ENCODE peak calls at places on chromosomes 5 and 9, in four cellular contexts. L is HepG2, X is K562, U is GM12878. M is an unnamed sample.

GRCh38 chr9:95096381-95096780 is 221.1 kb downstream of the FANCC start:
- DNase-seq in X (peak; percentile 52), L (no peak), U (no peak), M (no peak)

GRCh38 chr9:129174724-129175514 is 3.1 kb downstream of the IER5L start:
- DNase-seq in X (peak; percentile 81), L (peak; percentile 57), U (no peak), M (peak; percentile 70)

GRCh38 chr9:86713456-86713855 is 233.8 kb downstream of the GAS1 start:
- DNase-seq in U (no peak), L (no peak), X (no peak), M (no peak)

GRCh38 chr5:66661149-66661548 is 65.0 kb downstream of the MAST4 start:
- DNase-seq in U (no peak), X (no peak), L (no peak), M (no peak)

GRCh38 chr9:129703667-129704355 is 38.4 kb downstream of the PRRX2 start:
- DNase-seq in U (no peak), X (no peak), L (no peak), M (no peak)

GRCh38 chr5:153515269-153515668 is 24.8 kb downstream of the GRIA1 start:
- DNase-seq in X (no peak), U (no peak), L (no peak), M (no peak)

GRCh38 chr9:127698985-127699670 is 7.7 kb upstream of the CFAP157 start:
- DNase-seq in X (peak; percentile 100), L (no peak), U (peak; percentile 73), M (peak; percentile 48)

GRCh38 chr5:1884638-1885475 is 2.1 kb upstream of the IRX4 start:
- DNase-seq in U (no peak), L (no peak), X (no peak), M (no peak)

GRCh38 chr5:40405230-40405629 is 274.5 kb upstream of the PTGER4 start:
- DNase-seq in U (no peak), L (no peak), X (no peak), M (no peak)

GRCh38 chr9:117929873-117930272 is 225.7 kb downstream of the TLR4 start:
- DNase-seq in X (no peak), U (no peak), L (no peak), M (no peak)

GRCh38 chr5:34770486-34770885 is 68.5 kb upstream of the TTC23L start:
- DNase-seq in L (no peak), X (no peak), U (no peak), M (no peak)

GRCh38 chr9:79812507-79813261 is 240.9 kb downstream of the TLE4 start:
- DNase-seq in L (no peak), X (no peak), U (peak; percentile 55), M (no peak)

GRCh38 chr5:17180957-17181723 is 36.3 kb upstream of the BASP1 start:
- DNase-seq in X (no peak), L (peak; percentile 13), U (no peak), M (no peak)

GRCh38 chr9:84322830-84323229 is 17.7 kb downstream of the SLC28A3 start:
- DNase-seq in L (no peak), X (no peak), U (no peak), M (no peak)

GRCh38 chr5:73911761-73912393 is 285.9 kb downstream of the ARHGEF28 start:
- DNase-seq in X (no peak), L (no peak), U (no peak), M (no peak)
- TF ChIP-seq TARDBP in X (no peak), L (no peak), U (no peak), M (no peak)

GRCh38 chr5:14397717-14398116 is 183.9 kb upstream of the OTULINL start:
- DNase-seq in U (no peak), L (no peak), X (no peak), M (no peak)

GRCh38 chr5:14395411-14395810 is 186.2 kb upstream of the OTULINL start:
- DNase-seq in X (no peak), U (no peak), L (no peak), M (no peak)

GRCh38 chr5:14399054-14399657 is 182.4 kb upstream of the OTULINL start:
- DNase-seq in U (no peak), X (peak; percentile 38), L (peak; percentile 28), M (peak; percentile 35)

GRCh38 chr5:14394365-14394764 is 187.2 kb upstream of the OTULINL start:
- DNase-seq in X (no peak), U (no peak), L (no peak), M (no peak)

GRCh38 chr5:14396071-14396470 is 185.5 kb upstream of the OTULINL start:
- DNase-seq in U (no peak), L (no peak), X (no peak), M (no peak)
- TF ChIP-seq FOXM1 in U (no peak), L (no peak), X (no peak), M (no peak)

GRCh38 chr5:98936948-98937715 is 8.3 kb upstream of the CHD1 start:
- DNase-seq in U (no peak), L (no peak), X (no peak), M (no peak)

GRCh38 chr5:98935206-98935605 is 6.4 kb upstream of the CHD1 start:
- DNase-seq in X (no peak), L (no peak), U (no peak), M (no peak)

GRCh38 chr5:98940586-98940985 is 11.8 kb upstream of the CHD1 start:
- DNase-seq in L (no peak), U (no peak), X (no peak), M (no peak)

GRCh38 chr5:98941131-98941883 is 12.5 kb upstream of the CHD1 start:
- DNase-seq in L (no peak), U (no peak), X (no peak), M (no peak)

GRCh38 chr5:98938459-98938858 is 9.7 kb upstream of the CHD1 start:
- DNase-seq in U (no peak), X (no peak), L (peak; percentile 67), M (no peak)
- TF ChIP-seq TARDBP in U (no peak), X (no peak), L (no peak), M (no peak)

GRCh38 chr5:9408964-9409363 is 136.9 kb downstream of the SEMA5A start:
- DNase-seq in U (no peak), L (no peak), X (no peak), M (no peak)
- TF ChIP-seq FOXM1 in U (no peak), L (no peak), X (no peak), M (no peak)

GRCh38 chr5:73214921-73215490 is 42.0 kb downstream of the TMEM174 start:
- DNase-seq in U (no peak), L (no peak), X (no peak), M (no peak)
- TF ChIP-seq TARDBP in U (no peak), L (no peak), X (no peak), M (no peak)

GRCh38 chr5:172659570-172659908 is 18.5 kb downstream of the NEURL1B start:
- DNase-seq in X (no peak), L (no peak), U (no peak), M (no peak)

GRCh38 chr5:172660974-172661373 is 19.9 kb downstream of the NEURL1B start:
- DNase-seq in X (no peak), U (no peak), L (no peak), M (no peak)

GRCh38 chr5:172659909-172660628 is 19.0 kb downstream of the NEURL1B start:
- DNase-seq in L (peak; percentile 95), U (no peak), X (no peak), M (no peak)

GRCh38 chr5:172662596-172662995 is 21.5 kb downstream of the NEURL1B start:
- DNase-seq in X (no peak), U (no peak), L (no peak), M (no peak)

GRCh38 chr5:172661536-172661935 is 20.5 kb downstream of the NEURL1B start:
- DNase-seq in L (no peak), U (no peak), X (no peak), M (no peak)
- TF ChIP-seq FOXM1 in L (no peak), U (no peak), X (no peak), M (no peak)

GRCh38 chr9:81002920-81003319 is 686.4 kb downstream of the TLE1 start:
- DNase-seq in X (no peak), L (no peak), U (no peak), M (no peak)

DNA sequence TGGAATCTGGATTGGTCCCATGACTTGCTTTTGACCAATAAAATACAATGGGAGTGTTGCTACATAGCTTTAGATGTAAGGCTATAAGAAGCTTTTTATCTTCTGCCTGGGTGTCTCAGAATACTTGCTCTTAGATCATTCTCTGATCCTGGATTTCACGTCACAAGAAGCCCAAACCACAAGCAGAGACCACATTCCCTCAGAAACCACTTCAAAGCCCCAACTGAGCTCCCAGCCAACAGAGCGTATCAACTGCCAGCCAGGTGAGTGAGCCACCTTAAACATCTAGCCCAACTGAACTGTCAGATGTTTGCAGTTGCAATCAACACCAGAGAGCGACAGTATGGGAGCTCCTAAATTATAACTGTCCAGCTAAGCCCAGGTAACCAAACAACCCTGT is 687.1 kb downstream of the TLE1 start:
- DNase-seq in X (no peak), L (peak; percentile 1), U (no peak), M (no peak)
- TF ChIP-seq TARDBP in X (no peak), L (no peak), U (no peak), M (no peak)

GRCh38 chr9:92059045-92059444 is 56.2 kb downstream of the SPTLC1 start:
- DNase-seq in L (no peak), U (no peak), X (no peak), M (no peak)
- TF ChIP-seq FOXM1 in L (no peak), U (no peak), X (no peak), M (no peak)

DNA sequence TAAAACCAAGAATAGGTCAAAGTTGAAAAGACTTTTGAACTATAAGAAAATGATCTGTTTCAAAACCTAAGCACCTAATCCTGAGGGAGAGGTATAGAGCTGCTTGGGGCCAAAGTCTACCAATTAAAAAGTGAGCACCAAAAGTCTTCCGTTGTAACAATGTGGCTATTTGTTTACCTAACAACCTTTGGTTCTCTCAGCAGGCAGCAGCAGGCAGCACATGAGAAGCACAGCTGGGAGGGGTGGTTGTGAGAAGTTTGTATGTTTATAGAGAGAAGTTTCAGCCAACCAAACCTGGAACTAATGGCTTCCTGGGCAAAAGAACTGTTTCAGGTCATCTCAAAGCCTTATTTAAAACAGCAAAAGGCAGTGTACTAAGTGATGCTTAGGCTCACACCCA is 59.8 kb upstream of the TBC1D9B start:
- DNase-seq in X (no peak), L (peak; percentile 44), U (no peak), M (no peak)
- TF ChIP-seq TARDBP in X (no peak), L (no peak), U (no peak), M (no peak)

DNA sequence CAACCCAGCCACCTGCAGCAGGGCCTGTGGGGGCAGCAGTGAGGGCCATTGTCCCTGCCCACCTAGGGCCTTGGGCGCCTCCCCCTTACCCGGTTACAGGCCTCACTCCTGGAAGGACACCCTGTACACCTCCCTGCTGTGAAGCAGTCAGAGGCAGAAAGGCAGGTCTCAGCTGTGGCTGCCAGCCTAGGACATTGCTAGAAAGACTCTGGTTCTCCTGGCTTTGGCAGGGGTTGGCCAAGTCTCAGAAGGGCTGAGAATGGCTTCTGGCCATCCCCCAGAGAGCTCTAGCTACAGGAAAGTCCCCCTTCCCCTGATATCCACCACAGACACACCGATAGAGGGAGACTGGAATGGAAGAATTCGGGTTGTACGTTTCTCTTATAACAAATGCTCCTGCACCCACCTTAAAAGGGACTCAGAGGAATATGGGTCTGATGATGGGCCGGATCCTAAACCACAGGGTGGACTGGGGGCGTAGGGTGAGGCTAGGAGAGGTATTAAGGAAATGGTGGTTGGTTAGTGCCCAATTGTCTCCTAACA is 2.4 kb downstream of the DNAJB5 start:
- DNase-seq in X (peak; percentile 51), U (no peak), L (peak; percentile 34), M (no peak)
- TF ChIP-seq FOXM1 in X (no peak), U (no peak), L (no peak), M (no peak)

M was measured in HEK293T.